ENCODE peak calls at places on chromosome 22, in nine cellular contexts. R, A, Y, S, K, C, E, L and V are unnamed samples.

GRCh38 chr22:44545773-44546172 is 47.7 kb upstream of the RTL6 start:
- DNase-seq in L (no peak), S (no peak), K (no peak), R (no peak), A (no peak), E (no peak), C (no peak), Y (no peak), V (no peak)

GRCh38 chr22:24061124-24061684 is 50.1 kb downstream of the CABIN1 start:
- DNase-seq in R (no peak), K (no peak), S (no peak), E (no peak), C (no peak), A (no peak), L (no peak), Y (no peak), V (no peak)

GRCh38 chr22:37019309-37020191 is at the start of the genes MPST and TST:
- DNase-seq in L (peak; percentile 29), R (peak; percentile 49), C (peak; percentile 64), E (peak; percentile 77), A (peak; percentile 79), K (peak; percentile 45), S (peak; percentile 43), Y (peak; percentile 66), V (peak; percentile 75)

GRCh38 chr22:10961043-10961860 is 4566.7 kb upstream of the OR11H1 start:
- DNase-seq in A (no peak), R (no peak), K (no peak), E (no peak), C (no peak), S (no peak), L (no peak), Y (peak; percentile 47), V (no peak)

GRCh38 chr22:45671051-45671782 is 417 bp upstream of the ATXN10 start:
- DNase-seq in A (no peak), R (no peak), S (no peak), C (peak; percentile 41), L (no peak), E (peak; percentile 41), K (no peak), Y (no peak), V (peak; percentile 23)

GRCh38 chr22:42437488-42438292 is 5.5 kb upstream of the NFAM1 start:
- DNase-seq in L (peak; percentile 11), K (peak; percentile 77), Y (peak; percentile 76), S (peak; percentile 64), R (peak; percentile 80), C (peak; percentile 42), A (peak; percentile 81), E (peak; percentile 84), V (peak; percentile 74)

GRCh38 chr22:39302431-39302960 is 16.9 kb downstream of the RPL3 start:
- DNase-seq in K (no peak), Y (no peak), A (no peak), E (no peak), R (no peak), L (no peak), S (no peak), C (no peak), V (no peak)

GRCh38 chr22:50338860-50339462 is 4.2 kb upstream of the PPP6R2 start:
- DNase-seq in L (no peak), K (no peak), Y (no peak), R (no peak), C (no peak), E (no peak), S (no peak), A (no peak), V (no peak)

GRCh38 chr22:49491726-49492125 is 335.9 kb downstream of the BRD1 start:
- DNase-seq in A (no peak), Y (no peak), C (no peak), K (no peak), R (no peak), E (no peak), S (no peak), L (no peak), V (no peak)

GRCh38 chr22:19693581-19693980 is 20.7 kb upstream of the SEPTIN5 start:
- DNase-seq in L (no peak), C (no peak), Y (no peak), K (no peak), A (no peak), R (no peak), E (no peak), S (no peak), V (no peak)

GRCh38 chr22:46862418-46863324 is 100.2 kb downstream of the TBC1D22A start:
- DNase-seq in E (no peak), S (no peak), A (no peak), Y (no peak), C (no peak), K (no peak), L (no peak), R (no peak), V (no peak)

GRCh38 chr22:35299217-35299716 is 427 bp upstream of the TOM1 start:
- DNase-seq in E (no peak), Y (no peak), L (no peak), S (peak; percentile 18), R (no peak), C (no peak), K (peak; percentile 18), A (no peak), V (no peak)

GRCh38 chr22:45892681-45893461 is 84.1 kb downstream of the WNT7B start:
- DNase-seq in K (no peak), R (no peak), E (no peak), S (no peak), C (no peak), Y (no peak), A (no peak), L (no peak), V (no peak)

GRCh38 chr22:17786435-17787158 is 12.3 kb upstream of the BID start:
- DNase-seq in C (peak; percentile 20), L (no peak), E (peak; percentile 69), Y (no peak), R (no peak), A (peak; percentile 65), K (no peak), S (no peak), V (no peak)

GRCh38 chr22:38927033-38927789 is 30.2 kb upstream of the APOBEC3A start:
- DNase-seq in S (no peak), R (peak; percentile 72), K (peak; percentile 31), E (peak; percentile 85), A (peak; percentile 88), Y (peak; percentile 71), L (peak; percentile 36), C (peak; percentile 47), V (peak; percentile 40)